ENCODE peak calls at places on chromosome 20, in ten cellular contexts. R is tibial artery; T is HFFc6; H is ureter; A is activated naive CD4-positive, alpha-beta T cell; D is astrocyte; Y is psoas muscle; L is ecto neural progenitor cell; P is foreskin fibroblast; G is tibial nerve. E is an unnamed sample.
A peak's percentile ranks its signal among the peaks of the same experiment; 100 is the strongest.

GRCh38 chr20:57167292-57167655 is 99.2 kb downstream of the BMP7 start:
- DNase-seq in L (no peak), Y (no peak), A (no peak), H (no peak), P (no peak), D (no peak), T (no peak), R (no peak), G (no peak), E (no peak)

GRCh38 chr20:35341366-35342028 is 49.3 kb upstream of the FAM83C start:
- DNase-seq in A (no peak), H (no peak), D (peak; percentile 77), R (no peak), L (no peak), T (no peak), G (no peak), Y (no peak), P (no peak), E (no peak)

GRCh38 chr20:1828786-1829131 is 66.4 kb upstream of the SIRPA start:
- DNase-seq in L (no peak), T (no peak), Y (no peak), D (no peak), G (no peak), A (no peak), P (no peak), R (no peak), H (no peak), E (no peak)

GRCh38 chr20:3563548-3564177 is 92.8 kb downstream of the ATRN start:
- DNase-seq in Y (no peak), H (no peak), D (peak; percentile 14), A (no peak), P (peak; percentile 26), L (no peak), T (peak; percentile 60), R (no peak), G (no peak), E (peak; percentile 58)

GRCh38 chr20:8021541-8022269 is 2.1 kb upstream of the TMX4 start:
- DNase-seq in L (no peak), T (no peak), R (no peak), H (no peak), G (no peak), P (no peak), Y (no peak), D (no peak), A (no peak), E (no peak)

GRCh38 chr20:4341804-4342560 is 326.6 kb upstream of the RNF24 start:
- DNase-seq in G (no peak), L (peak; percentile 27), D (peak; percentile 88), Y (no peak), T (peak; percentile 84), H (no peak), A (no peak), R (no peak), P (peak; percentile 69), E (peak; percentile 26)

GRCh38 chr20:44924526-44924925 is 14.7 kb downstream of the PABPC1L start:
- DNase-seq in Y (no peak), L (no peak), P (no peak), H (no peak), D (no peak), T (no peak), R (no peak), G (no peak), A (no peak), E (no peak)

GRCh38 chr20:10511166-10511506 is 76.0 kb downstream of the SLX4IP start:
- DNase-seq in P (no peak), G (no peak), R (no peak), T (no peak), Y (no peak), H (no peak), L (no peak), D (no peak), A (no peak), E (no peak)

E was measured in brain microvascular endothelial cell.